ENCODE peak calls at places on chromosomes 5 and 9, in five cellular contexts. S is ureter; V is stimulated activated CD4-positive, alpha-beta T cell treated with anti-CD3 and anti-CD28 coated beads, Interleukin-15, amount 100 ng/mL, for 24 hours; E is cardiac muscle cell; Y is SK-N-SH. P is an unnamed sample.

GRCh38 chr9:89463986-89464901 is 33.7 kb downstream of the SEMA4D start:
- DNase-seq in S (no peak), V (peak), E (no peak), Y (no peak), P (peak)

GRCh38 chr5:6202615-6203365 is 175.6 kb downstream of the MED10 start:
- DNase-seq in S (no peak), V (peak), E (no peak), Y (peak), P (peak)

GRCh38 chr5:179357036-179357435 is 11.8 kb upstream of the ADAMTS2 start:
- DNase-seq in S (no peak), V (no peak), E (peak), Y (no peak), P (no peak)

GRCh38 chr5:13878357-13878756 is 66.1 kb downstream of the DNAH5 start:
- DNase-seq in S (no peak), V (no peak), E (no peak), Y (no peak), P (no peak)

GRCh38 chr9:129111762-129112151 is 542 bp downstream of the PTPA start:
- DNase-seq in S (no peak), V (peak), E (peak), Y (peak), P (peak)

GRCh38 chr5:107474724-107475489 is 195.8 kb downstream of the EFNA5 start:
- DNase-seq in S (no peak), V (no peak), E (no peak), Y (no peak), P (no peak)

GRCh38 chr5:42944989-42945388 is 95.1 kb downstream of the ANXA2R start:
- DNase-seq in S (no peak), V (no peak), E (peak), Y (no peak), P (no peak)

GRCh38 chr9:134231330-134231745 is 67.0 kb upstream of the RNU6ATAC start:
- DNase-seq in S (no peak), V (no peak), E (peak), Y (no peak), P (no peak)

P was measured in activated CD8-positive, alpha-beta T cell treated with anti-CD3 and anti-CD28 coated beads for 36 hours.